ENCODE peak calls at places on chromosomes 4 and X, in six cellular contexts. One of them, this sample, is unnamed.

GRCh38 chr4:152363086-152363485 is 172.8 kb downstream of the FBXW7 start:
- DNase-seq in heart left ventricle: no peak
- DNase-seq in HCT116: no peak
- DNase-seq in IMR-90: peak
- DNase-seq in A549: no peak
- DNase-seq in endothelial cell of umbilical vein: no peak
- DNase-seq in this sample: no peak

GRCh38 chrX:52574416-52575275 is 57.8 kb upstream of the XAGE1B start:
- DNase-seq in endothelial cell of umbilical vein: peak
- DNase-seq in IMR-90: peak
- DNase-seq in HCT116: peak
- DNase-seq in heart left ventricle: peak
- DNase-seq in A549: peak
- DNase-seq in this sample: no peak

GRCh38 chrX:38880460-38880859 is 79.2 kb downstream of the MID1IP1 start:
- DNase-seq in heart left ventricle: no peak
- DNase-seq in HCT116: no peak
- DNase-seq in A549: peak
- DNase-seq in IMR-90: peak
- DNase-seq in endothelial cell of umbilical vein: peak
- DNase-seq in this sample: no peak

GRCh38 chr4:137069473-137069872 is 462.8 kb downstream of the PCDH18 start:
- DNase-seq in HCT116: no peak
- DNase-seq in heart left ventricle: no peak
- DNase-seq in endothelial cell of umbilical vein: no peak
- DNase-seq in IMR-90: no peak
- DNase-seq in A549: no peak
- DNase-seq in this sample: no peak

GRCh38 chr4:178275671-178276360 is 833.6 kb upstream of the AGA start:
- DNase-seq in IMR-90: no peak
- DNase-seq in heart left ventricle: no peak
- DNase-seq in endothelial cell of umbilical vein: no peak
- DNase-seq in HCT116: no peak
- DNase-seq in A549: no peak
- DNase-seq in this sample: no peak

GRCh38 chr4:71545168-71545567 is 206.3 kb downstream of the SLC4A4 start:
- DNase-seq in endothelial cell of umbilical vein: no peak
- DNase-seq in HCT116: no peak
- DNase-seq in IMR-90: peak
- DNase-seq in heart left ventricle: no peak
- DNase-seq in A549: no peak
- DNase-seq in this sample: no peak

GRCh38 chr4:155514628-155515027 is 137.9 kb upstream of the MAP9 start:
- DNase-seq in IMR-90: no peak
- DNase-seq in endothelial cell of umbilical vein: no peak
- DNase-seq in HCT116: no peak
- DNase-seq in heart left ventricle: no peak
- DNase-seq in A549: no peak
- DNase-seq in this sample: no peak

GRCh38 chrX:153502796-153503195 is 8.0 kb downstream of the BGN start:
- DNase-seq in endothelial cell of umbilical vein: no peak
- DNase-seq in HCT116: no peak
- DNase-seq in IMR-90: no peak
- DNase-seq in A549: no peak
- DNase-seq in heart left ventricle: no peak
- DNase-seq in this sample: no peak

GRCh38 chr4:172707622-172708021 is 461.0 kb upstream of the GALNT7 start:
- DNase-seq in A549: no peak
- DNase-seq in HCT116: no peak
- DNase-seq in heart left ventricle: no peak
- DNase-seq in endothelial cell of umbilical vein: no peak
- DNase-seq in IMR-90: no peak
- DNase-seq in this sample: no peak

GRCh38 chr4:78578674-78579430 is 27.3 kb downstream of the ANXA3 start:
- DNase-seq in HCT116: no peak
- DNase-seq in heart left ventricle: no peak
- DNase-seq in A549: no peak
- DNase-seq in endothelial cell of umbilical vein: no peak
- DNase-seq in IMR-90: no peak
- DNase-seq in this sample: no peak

GRCh38 chr4:159281781-159282180 is 178.9 kb downstream of the RAPGEF2 start:
- DNase-seq in endothelial cell of umbilical vein: no peak
- DNase-seq in IMR-90: peak
- DNase-seq in heart left ventricle: no peak
- DNase-seq in A549: no peak
- DNase-seq in HCT116: no peak
- DNase-seq in this sample: no peak

GRCh38 chr4:114057746-114058145 is 78.3 kb upstream of the ARSJ start:
- DNase-seq in HCT116: peak
- DNase-seq in endothelial cell of umbilical vein: no peak
- DNase-seq in A549: no peak
- DNase-seq in heart left ventricle: no peak
- DNase-seq in IMR-90: no peak
- DNase-seq in this sample: no peak
- TF ChIP-seq CTCF in HCT116: peak
- TF ChIP-seq CTCF in endothelial cell of umbilical vein: no peak
- TF ChIP-seq CTCF in A549: no peak
- TF ChIP-seq CTCF in heart left ventricle: no peak
- TF ChIP-seq CTCF in IMR-90: no peak
- TF ChIP-seq CTCF in this sample: no peak

GRCh38 chrX:100829730-100830129 is 9.5 kb downstream of the CSTF2 start:
- DNase-seq in A549: no peak
- DNase-seq in IMR-90: peak
- DNase-seq in HCT116: no peak
- DNase-seq in endothelial cell of umbilical vein: peak
- DNase-seq in heart left ventricle: no peak
- DNase-seq in this sample: no peak
- TF ChIP-seq POLR2A in A549: no peak
- TF ChIP-seq POLR2A in IMR-90: no peak
- TF ChIP-seq POLR2A in HCT116: no peak
- TF ChIP-seq POLR2A in endothelial cell of umbilical vein: no peak
- TF ChIP-seq POLR2A in heart left ventricle: no peak
- TF ChIP-seq POLR2A in this sample: no peak

GRCh38 chr4:183936574-183937335 is 31.6 kb downstream of the STOX2 start:
- DNase-seq in IMR-90: peak
- DNase-seq in HCT116: no peak
- DNase-seq in A549: no peak
- DNase-seq in heart left ventricle: no peak
- DNase-seq in endothelial cell of umbilical vein: no peak
- DNase-seq in this sample: no peak

GRCh38 chr4:183940807-183941310 is 35.8 kb downstream of the STOX2 start:
- DNase-seq in A549: no peak
- DNase-seq in HCT116: no peak
- DNase-seq in IMR-90: peak
- DNase-seq in heart left ventricle: no peak
- DNase-seq in endothelial cell of umbilical vein: no peak
- DNase-seq in this sample: no peak

GRCh38 chr4:183932576-183932975 is 27.5 kb downstream of the STOX2 start:
- DNase-seq in A549: no peak
- DNase-seq in endothelial cell of umbilical vein: no peak
- DNase-seq in IMR-90: no peak
- DNase-seq in heart left ventricle: no peak
- DNase-seq in HCT116: no peak
- DNase-seq in this sample: no peak

GRCh38 chr4:183936047-183936446 is 30.9 kb downstream of the STOX2 start:
- DNase-seq in A549: no peak
- DNase-seq in IMR-90: no peak
- DNase-seq in endothelial cell of umbilical vein: no peak
- DNase-seq in heart left ventricle: no peak
- DNase-seq in HCT116: no peak
- DNase-seq in this sample: no peak

DNA sequence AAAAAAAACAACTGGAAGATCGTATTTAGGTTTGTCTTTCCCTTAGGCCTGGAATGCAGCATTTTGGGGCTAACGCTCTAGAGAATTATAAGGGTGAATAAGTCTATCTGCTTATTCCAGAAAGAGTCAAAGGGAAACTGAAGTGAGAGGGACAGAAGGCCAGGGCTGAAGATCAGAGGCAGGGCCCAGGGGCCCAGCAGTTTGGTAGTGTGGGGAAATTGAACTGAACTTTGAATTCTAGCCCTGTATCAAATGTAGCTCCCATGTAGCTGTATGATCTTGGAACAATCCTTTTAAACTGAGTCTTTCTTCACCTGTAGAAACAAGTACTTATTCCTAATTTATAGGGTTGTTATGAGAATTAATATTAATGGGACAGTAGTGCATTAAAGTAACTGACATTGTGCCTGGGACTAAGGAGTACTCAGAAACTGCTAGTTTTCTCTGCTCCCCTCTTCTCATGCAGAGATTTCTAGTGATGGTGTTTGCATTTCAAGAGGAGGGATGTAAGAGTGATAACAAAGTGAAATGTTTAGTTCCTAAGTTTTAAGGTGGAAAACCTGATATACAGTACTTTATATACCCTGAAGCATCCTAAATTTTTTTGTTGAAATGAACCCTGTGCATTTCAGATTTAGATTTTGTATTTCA is 30.4 kb downstream of the STOX2 start:
- DNase-seq in endothelial cell of umbilical vein: no peak
- DNase-seq in heart left ventricle: no peak
- DNase-seq in A549: no peak
- DNase-seq in HCT116: no peak
- DNase-seq in IMR-90: no peak
- DNase-seq in this sample: no peak
- TF ChIP-seq CTCF in endothelial cell of umbilical vein: no peak
- TF ChIP-seq CTCF in heart left ventricle: no peak
- TF ChIP-seq CTCF in A549: no peak
- TF ChIP-seq CTCF in HCT116: no peak
- TF ChIP-seq CTCF in IMR-90: no peak
- TF ChIP-seq CTCF in this sample: no peak

DNA sequence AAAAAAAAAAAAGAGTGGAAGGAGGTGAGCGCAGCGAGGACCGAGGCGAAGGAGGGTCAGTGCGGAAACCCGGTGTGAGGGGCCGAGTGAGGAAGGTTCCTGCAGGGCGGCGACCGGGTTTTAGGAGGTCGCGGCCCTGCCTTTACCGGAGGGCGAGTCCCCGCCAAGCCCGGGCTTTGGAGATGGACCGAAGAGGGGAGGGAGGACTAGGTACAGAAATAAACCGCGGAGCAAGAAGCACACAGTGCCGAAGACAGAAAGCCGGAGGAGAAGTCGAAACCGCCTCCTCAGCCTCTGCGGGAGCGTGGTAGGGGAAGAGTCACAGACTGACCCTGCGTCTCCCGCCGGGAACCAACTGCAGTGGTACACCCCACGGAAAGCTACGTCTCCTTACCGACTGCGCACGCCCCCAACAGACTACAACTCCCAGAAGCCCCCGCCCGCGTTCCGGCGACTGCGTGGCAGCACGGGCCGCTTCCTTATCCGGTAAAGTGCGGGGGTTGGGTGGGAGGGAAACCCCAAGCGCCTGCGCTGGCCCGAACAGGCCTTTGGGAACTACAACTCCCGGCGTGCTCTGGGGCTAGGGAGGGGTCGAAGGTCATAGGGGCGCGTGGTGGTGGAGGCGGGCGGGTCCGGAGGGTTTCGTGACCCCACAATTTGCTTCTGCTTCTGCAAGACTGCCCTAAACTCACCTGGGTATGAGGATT is at the start of gene NFXL1:
- DNase-seq in IMR-90: peak
- DNase-seq in A549: peak
- DNase-seq in endothelial cell of umbilical vein: peak
- DNase-seq in heart left ventricle: peak
- DNase-seq in HCT116: peak
- DNase-seq in this sample: peak
- TF ChIP-seq POLR2A in IMR-90: peak
- TF ChIP-seq POLR2A in A549: peak
- TF ChIP-seq POLR2A in endothelial cell of umbilical vein: peak
- TF ChIP-seq POLR2A in heart left ventricle: no peak
- TF ChIP-seq POLR2A in HCT116: peak
- TF ChIP-seq POLR2A in this sample: no peak

DNA sequence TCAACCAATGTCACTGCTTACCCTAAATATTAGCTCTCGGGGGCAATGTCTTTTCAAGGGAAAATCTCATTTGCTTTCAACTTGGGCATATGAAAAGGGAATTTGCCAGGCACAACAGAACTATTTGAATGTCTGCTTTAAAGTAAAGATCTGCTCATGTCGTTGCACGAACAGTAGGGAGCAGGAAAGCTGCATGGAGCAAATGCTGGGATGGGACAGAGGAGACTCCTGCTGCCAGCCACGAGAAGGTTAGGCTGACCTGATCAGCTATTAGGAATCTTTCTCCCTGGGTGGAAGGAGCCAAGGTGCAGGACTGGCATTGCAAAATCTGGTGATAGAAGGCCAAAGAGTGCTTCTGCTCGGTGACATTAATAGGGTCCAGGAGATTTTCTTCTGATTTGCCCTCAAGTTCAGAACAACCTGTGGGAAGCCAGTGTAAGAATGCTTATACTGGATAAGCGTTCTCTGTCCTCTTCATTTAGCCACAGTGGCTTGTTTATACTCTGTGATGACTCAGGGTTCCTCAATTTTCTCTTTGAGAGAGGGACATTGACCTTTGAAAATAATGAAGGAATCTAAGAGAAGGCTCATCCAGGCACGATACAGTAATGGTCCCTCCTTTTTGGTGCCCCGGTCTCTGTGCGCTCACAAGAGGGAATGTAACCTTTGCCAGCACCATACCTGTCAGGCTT is 22.9 kb downstream of the FHL1 start:
- DNase-seq in A549: no peak
- DNase-seq in heart left ventricle: peak
- DNase-seq in HCT116: no peak
- DNase-seq in IMR-90: peak
- DNase-seq in endothelial cell of umbilical vein: peak
- DNase-seq in this sample: no peak
- TF ChIP-seq CTCF in A549: no peak
- TF ChIP-seq CTCF in heart left ventricle: peak
- TF ChIP-seq CTCF in HCT116: no peak
- TF ChIP-seq CTCF in IMR-90: peak
- TF ChIP-seq CTCF in endothelial cell of umbilical vein: peak
- TF ChIP-seq CTCF in this sample: no peak

GRCh38 chr4:103197765-103198110 is 405 bp downstream of the CENPE start:
- DNase-seq in A549: peak
- DNase-seq in heart left ventricle: no peak
- DNase-seq in HCT116: peak
- DNase-seq in endothelial cell of umbilical vein: no peak
- DNase-seq in IMR-90: no peak
- DNase-seq in this sample: no peak

GRCh38 chr4:103199009-103199408 is 866 bp upstream of the CENPE start:
- DNase-seq in A549: no peak
- DNase-seq in IMR-90: no peak
- DNase-seq in endothelial cell of umbilical vein: no peak
- DNase-seq in heart left ventricle: no peak
- DNase-seq in HCT116: no peak
- DNase-seq in this sample: peak

GRCh38 chr4:103201254-103201653 is 3.1 kb upstream of the CENPE start:
- DNase-seq in HCT116: no peak
- DNase-seq in heart left ventricle: no peak
- DNase-seq in endothelial cell of umbilical vein: no peak
- DNase-seq in IMR-90: no peak
- DNase-seq in A549: no peak
- DNase-seq in this sample: no peak

GRCh38 chr4:103201724-103202123 is 3.6 kb upstream of the CENPE start:
- DNase-seq in HCT116: no peak
- DNase-seq in A549: no peak
- DNase-seq in endothelial cell of umbilical vein: no peak
- DNase-seq in heart left ventricle: no peak
- DNase-seq in IMR-90: no peak
- DNase-seq in this sample: no peak

GRCh38 chr4:103198111-103198765 is at the start of gene CENPE:
- DNase-seq in IMR-90: peak
- DNase-seq in A549: peak
- DNase-seq in endothelial cell of umbilical vein: peak
- DNase-seq in heart left ventricle: peak
- DNase-seq in HCT116: peak
- DNase-seq in this sample: peak
- TF ChIP-seq POLR2A in IMR-90: no peak
- TF ChIP-seq POLR2A in A549: no peak
- TF ChIP-seq POLR2A in endothelial cell of umbilical vein: peak
- TF ChIP-seq POLR2A in heart left ventricle: no peak
- TF ChIP-seq POLR2A in HCT116: peak
- TF ChIP-seq POLR2A in this sample: no peak